ENCODE peak calls at places on chromosomes 2 and 18, in four cellular contexts. O is esophagus squamous epithelium, G is AG04450, T is lower lobe of right lung. H is an unnamed sample.

GRCh38 chr2:147688252-147688651 is 156.6 kb upstream of the ACVR2A start:
- DNase-seq in G (no peak), O (no peak), T (no peak), H (no peak)

GRCh38 chr2:234995332-234996007 is 43.7 kb downstream of the SH3BP4 start:
- DNase-seq in G (no peak), O (no peak), T (no peak), H (no peak)

GRCh38 chr2:224017976-224018375 is 21.1 kb downstream of the SERPINE2 start:
- DNase-seq in G (no peak), T (no peak), O (no peak), H (no peak)

GRCh38 chr2:120617055-120617454 is 118.6 kb upstream of the GLI2 start:
- DNase-seq in G (no peak), O (no peak), T (no peak), H (no peak)

GRCh38 chr18:79470547-79470946 is 74.8 kb downstream of the NFATC1 start:
- DNase-seq in G (no peak), O (no peak), T (no peak), H (no peak)

GRCh38 chr2:69619725-69620124 is 23.8 kb downstream of the AAK1 start:
- DNase-seq in T (no peak), O (no peak), G (no peak), H (no peak)

GRCh38 chr18:49856531-49856930 is 43.2 kb upstream of the ACAA2 start:
- DNase-seq in G (no peak), T (no peak), O (no peak), H (no peak)

GRCh38 chr2:216283038-216283900 is 89.0 kb downstream of the MARCHF4 start:
- DNase-seq in G (no peak), T (no peak), O (no peak), H (no peak)

GRCh38 chr2:45649457-45649854 is 2.0 kb upstream of the PRKCE start:
- DNase-seq in G (no peak), O (no peak), T (no peak), H (no peak)

GRCh38 chr2:159124931-159125467 is 156.6 kb downstream of the TANC1 start:
- DNase-seq in T (no peak), G (no peak), O (no peak), H (no peak)

GRCh38 chr18:13568443-13569392 is 157.6 kb downstream of the FAM210A start:
- DNase-seq in T (no peak), G (no peak), O (no peak), H (no peak)

GRCh38 chr2:68418855-68419254 is 48.2 kb downstream of the FBXO48 start:
- DNase-seq in T (no peak), O (no peak), G (no peak), H (no peak)

GRCh38 chr2:175926272-175926671 is 75.8 kb downstream of the LNPK start:
- DNase-seq in G (peak), T (no peak), O (no peak), H (no peak)

GRCh38 chr2:636151-636621 is 41.0 kb downstream of the TMEM18 start:
- DNase-seq in T (no peak), G (no peak), O (no peak), H (no peak)

GRCh38 chr2:17461087-17461475 is 57.2 kb downstream of the RAD51AP2 start:
- DNase-seq in O (no peak), G (no peak), T (no peak), H (no peak)

GRCh38 chr2:46655551-46656436 is 176.4 kb downstream of the TMEM247 start:
- DNase-seq in T (no peak), O (no peak), G (no peak), H (no peak)

GRCh38 chr2:226413498-226414130 is 386.0 kb downstream of the IRS1 start:
- DNase-seq in O (no peak), T (no peak), G (no peak), H (no peak)

GRCh38 chr2:46988733-46989481 is 73.3 kb upstream of the MCFD2 start:
- DNase-seq in G (no peak), T (no peak), O (no peak), H (no peak)

GRCh38 chr2:170504820-170505145 is 210.4 kb upstream of the SP5 start:
- DNase-seq in G (no peak), O (no peak), T (no peak), H (no peak)

GRCh38 chr2:60391250-60392013 is 162.0 kb downstream of the BCL11A start:
- DNase-seq in G (no peak), T (no peak), O (no peak), H (no peak)

GRCh38 chr2:208725280-208725679 is 318.7 kb downstream of the PTH2R start:
- DNase-seq in G (no peak), O (no peak), T (no peak), H (no peak)

GRCh38 chr2:3535794-3536681 is 16.7 kb upstream of the ADI1 start:
- DNase-seq in G (peak), T (peak), O (peak), H (peak)

GRCh38 chr2:236785611-236786057 is 216.0 kb downstream of the ACKR3 start:
- DNase-seq in G (no peak), T (no peak), O (no peak), H (no peak)

GRCh38 chr2:165474621-165475269 is 5.2 kb downstream of the CSRNP3 start:
- DNase-seq in O (no peak), T (no peak), G (no peak), H (no peak)

GRCh38 chr2:100060875-100061274 is 81.5 kb downstream of the AFF3 start:
- DNase-seq in T (no peak), G (no peak), O (no peak), H (no peak)

GRCh38 chr2:237980751-237981150 is 13.9 kb downstream of the UBE2F start:
- DNase-seq in O (no peak), G (no peak), T (no peak), H (no peak)

GRCh38 chr2:218964041-218964771 is 4.7 kb downstream of the CDK5R2 start:
- DNase-seq in G (peak), O (no peak), T (no peak), H (no peak)

GRCh38 chr2:218015831-218016521 is 13.2 kb upstream of the TNS1 start:
- DNase-seq in T (no peak), O (no peak), G (no peak), H (no peak)

GRCh38 chr2:16281451-16282330 is 341.3 kb downstream of the MYCN start:
- DNase-seq in G (no peak), T (no peak), O (no peak), H (no peak)

GRCh38 chr2:19868705-19869550 is 32.9 kb downstream of the TTC32 start:
- DNase-seq in O (no peak), T (peak), G (no peak), H (no peak)

GRCh38 chr2:46841621-46842020 is 74.0 kb downstream of the MCFD2 start:
- DNase-seq in O (no peak), T (no peak), G (no peak), H (no peak)

GRCh38 chr2:28602751-28603639 is 107.1 kb downstream of the PLB1 start:
- DNase-seq in G (no peak), O (no peak), T (no peak), H (no peak)

GRCh38 chr2:23287250-23287704 is 97.7 kb upstream of the KLHL29 start:
- DNase-seq in O (no peak), G (peak), T (no peak), H (peak)

GRCh38 chr2:177275671-177276070 is 11.1 kb upstream of the NFE2L2 start:
- DNase-seq in O (no peak), T (no peak), G (peak), H (peak)

GRCh38 chr2:150134223-150134858 is 353.1 kb downstream of the RND3 start:
- DNase-seq in G (no peak), O (no peak), T (no peak), H (peak)

GRCh38 chr18:9771261-9771976 is 63.3 kb downstream of the RAB31 start:
- DNase-seq in O (no peak), G (no peak), T (peak), H (no peak)

GRCh38 chr2:205748660-205749059 is 66.4 kb downstream of the NRP2 start:
- DNase-seq in T (no peak), G (no peak), O (no peak), H (no peak)
- H3K4me3 ChIP-seq in T (no peak), G (no peak), O (no peak), H (no peak)

DNA sequence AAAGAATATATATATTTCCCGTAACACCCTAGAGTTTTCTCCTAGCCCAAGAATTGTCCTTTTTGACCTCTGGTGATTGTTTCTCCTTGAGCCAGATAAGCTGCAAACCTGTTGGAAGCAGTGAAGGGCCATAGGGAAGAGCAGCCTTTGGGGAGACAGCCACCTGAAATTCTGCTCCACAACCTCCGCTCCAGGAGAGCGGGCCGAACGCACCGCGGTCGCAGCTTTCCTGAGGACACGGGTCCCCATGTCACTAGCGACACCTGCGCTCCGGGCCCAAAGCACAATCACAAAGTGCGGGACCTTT is 620 bp upstream of the DSG2 start:
- DNase-seq in O (no peak), T (no peak), G (no peak), H (no peak)
- H3K4me3 ChIP-seq in O (peak), T (peak), G (no peak), H (peak)

DNA sequence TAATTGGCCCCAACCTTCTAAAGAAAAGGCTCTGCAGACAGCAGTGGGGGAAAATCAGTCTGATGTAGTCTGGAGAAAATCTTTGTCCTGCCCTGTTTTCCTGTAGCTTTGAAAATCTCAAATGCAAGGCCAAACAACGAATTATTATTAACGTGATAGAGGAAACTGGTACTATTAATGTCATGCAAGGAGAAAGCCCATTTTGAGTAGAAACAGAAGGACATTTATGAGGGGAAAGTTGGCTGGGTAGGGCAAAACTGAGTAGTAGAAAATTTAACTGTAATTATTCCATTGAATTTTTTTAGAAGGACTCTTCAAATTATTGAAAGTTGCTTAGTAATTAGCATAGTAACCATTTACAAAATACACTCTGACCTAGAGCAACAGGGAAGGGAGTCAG is 98.8 kb downstream of the FMNL2 start:
- DNase-seq in O (no peak), T (no peak), G (no peak), H (no peak)
- H3K4me3 ChIP-seq in O (no peak), T (no peak), G (no peak), H (no peak)

GRCh38 chr2:156511112-156511511 is 74.9 kb downstream of the GPD2 start:
- DNase-seq in O (no peak), G (no peak), T (no peak), H (no peak)

GRCh38 chr2:156505696-156506095 is 69.5 kb downstream of the GPD2 start:
- DNase-seq in O (no peak), G (no peak), T (no peak), H (no peak)
- H3K4me3 ChIP-seq in O (no peak), G (no peak), T (no peak), H (no peak)

GRCh38 chr2:97697252-97698235 is 15.8 kb upstream of the ZAP70 start:
- DNase-seq in T (peak), G (peak), O (peak), H (peak)
- H3K4me3 ChIP-seq in T (no peak), G (no peak), O (no peak), H (no peak)

DNA sequence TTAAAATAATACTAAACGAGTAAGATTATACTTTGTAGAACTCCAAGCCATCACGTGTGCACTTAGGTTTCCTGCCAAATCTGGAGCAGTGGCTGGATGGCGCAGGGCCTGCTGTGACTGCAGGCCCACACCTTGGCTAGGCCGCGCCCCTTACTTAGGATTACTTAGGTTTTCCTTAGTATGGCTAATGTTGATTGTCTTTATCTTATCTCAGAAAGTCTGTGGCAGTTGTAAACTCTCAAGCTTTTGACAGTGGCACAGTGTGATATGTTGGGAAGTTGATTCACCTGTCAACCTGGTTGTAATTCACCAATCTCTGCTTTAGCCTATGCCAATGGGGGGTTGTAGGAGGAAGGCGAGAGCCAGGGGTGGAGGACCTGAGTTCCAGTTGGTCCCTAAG is 208.4 kb downstream of the ZNF407 start:
- DNase-seq in G (no peak), T (no peak), O (no peak), H (no peak)
- H3K4me3 ChIP-seq in G (peak), T (no peak), O (no peak), H (no peak)

GRCh38 chr2:229269986-229270385 is 1.1 kb downstream of the PID1 start:
- DNase-seq in T (no peak), G (no peak), O (no peak), H (no peak)
- H3K4me3 ChIP-seq in T (peak), G (no peak), O (peak), H (peak)

GRCh38 chr2:231673348-231673770 is 35.0 kb upstream of the PTMA start:
- DNase-seq in O (no peak), G (no peak), T (peak), H (no peak)

GRCh38 chr2:231671617-231672350 is 36.5 kb upstream of the PTMA start:
- DNase-seq in G (no peak), O (no peak), T (peak), H (no peak)

GRCh38 chr2:231670892-231671616 is 37.3 kb upstream of the PTMA start:
- DNase-seq in O (no peak), G (no peak), T (no peak), H (no peak)

GRCh38 chr2:231674587-231675334 is 33.6 kb upstream of the PTMA start:
- DNase-seq in T (peak), G (no peak), O (no peak), H (no peak)

GRCh38 chr2:231672617-231673347 is 35.5 kb upstream of the PTMA start:
- DNase-seq in T (peak), O (no peak), G (no peak), H (no peak)
- H3K4me3 ChIP-seq in T (peak), O (no peak), G (no peak), H (no peak)

GRCh38 chr18:59269563-59270214 is 3.6 kb downstream of the RAX start:
- DNase-seq in G (no peak), O (no peak), T (no peak), H (no peak)
- H3K4me3 ChIP-seq in G (no peak), O (peak), T (peak), H (no peak)

GRCh38 chr18:44731160-44731865 is 50.6 kb downstream of the SETBP1 start:
- DNase-seq in G (no peak), T (no peak), O (no peak), H (no peak)
- H3K4me3 ChIP-seq in G (no peak), T (no peak), O (no peak), H (no peak)

H was measured in astrocyte of the cerebellum.